ENCODE peak calls at places on chromosomes 2 and 18, in four cellular contexts. Q, O, Z and M are unnamed samples.

GRCh38 chr2:156465573-156465972 is 29.4 kb downstream of the GPD2 start:
- DNase-seq in Q (no peak), O (no peak), Z (no peak), M (no peak)

GRCh38 chr18:26227051-26227672 is 917 bp downstream of the TAF4B start:
- DNase-seq in Q (peak; percentile 21), O (no peak), Z (peak; percentile 11), M (peak; percentile 62)

GRCh38 chr2:194721227-194721626 is 935.8 kb upstream of the SLC39A10 start:
- DNase-seq in Q (no peak), O (no peak), Z (no peak), M (no peak)

GRCh38 chr18:13070460-13070859 is 79.3 kb downstream of the CEP192 start:
- DNase-seq in Q (no peak), O (no peak), Z (peak; percentile 39), M (no peak)

GRCh38 chr2:68909793-68910674 is 38.8 kb upstream of the BMP10 start:
- DNase-seq in Q (peak; percentile 55), O (peak; percentile 32), Z (peak; percentile 84), M (peak; percentile 81)

GRCh38 chr18:76465630-76466409 is 29.2 kb downstream of the ZNF516 start:
- DNase-seq in Q (no peak), O (no peak), Z (no peak), M (peak; percentile 55)

GRCh38 chr2:207256476-207257207 is 90.9 kb upstream of the KLF7 start:
- DNase-seq in Q (no peak), O (no peak), Z (peak; percentile 60), M (no peak)

GRCh38 chr18:28204154-28204553 is 27.2 kb upstream of the CDH2 start:
- DNase-seq in Q (peak; percentile 75), O (peak; percentile 82), Z (peak; percentile 92), M (no peak)

GRCh38 chr2:10688921-10689807 is 611 bp downstream of the NOL10 start:
- DNase-seq in Q (no peak), O (no peak), Z (no peak), M (peak; percentile 74)

GRCh38 chr2:235591921-235592320 is 98.1 kb downstream of the AGAP1 start:
- DNase-seq in Q (peak; percentile 72), O (no peak), Z (no peak), M (no peak)

GRCh38 chr18:39618265-39619003 is 2052.8 kb upstream of the CELF4 start:
- DNase-seq in Q (no peak), O (no peak), Z (no peak), M (no peak)

GRCh38 chr18:2994603-2995432 is 18.1 kb downstream of the LPIN2 start:
- DNase-seq in Q (no peak), O (no peak), Z (no peak), M (no peak)

GRCh38 chr2:158487419-158487818 is 30.7 kb downstream of the PKP4 start:
- DNase-seq in Q (no peak), O (no peak), Z (peak; percentile 82), M (no peak)

GRCh38 chr18:47075098-47075883 is 39.9 kb upstream of the ELOA2 start:
- DNase-seq in Q (peak; percentile 68), O (no peak), Z (no peak), M (no peak)

GRCh38 chr2:128362889-128363228 is 44.2 kb upstream of the HS6ST1 start:
- DNase-seq in Q (no peak), O (peak; percentile 42), Z (peak; percentile 89), M (peak; percentile 64)

GRCh38 chr18:74506405-74507119 is 10.4 kb downstream of the CNDP2 start:
- DNase-seq in Q (no peak), O (no peak), Z (peak; percentile 70), M (peak; percentile 64)

GRCh38 chr2:142682528-142682927 is 194.9 kb upstream of the KYNU start:
- DNase-seq in Q (peak; percentile 53), O (no peak), Z (peak; percentile 41), M (no peak)

GRCh38 chr2:151380617-151381235 is 23.3 kb downstream of the TNFAIP6 start:
- DNase-seq in Q (no peak), O (no peak), Z (no peak), M (no peak)

GRCh38 chr18:34611904-34612303 is 98.2 kb upstream of the DTNA start:
- DNase-seq in Q (no peak), O (no peak), Z (no peak), M (no peak)

GRCh38 chr2:34705556-34706247 is 1106.6 kb upstream of the FAM98A start:
- DNase-seq in Q (no peak), O (no peak), Z (no peak), M (no peak)

GRCh38 chr2:23460228-23460627 is 75.2 kb downstream of the KLHL29 start:
- DNase-seq in Q (peak; percentile 42), O (no peak), Z (peak; percentile 27), M (no peak)

GRCh38 chr2:241855245-241855887 is 3.3 kb downstream of the PDCD1 start:
- DNase-seq in Q (no peak), O (no peak), Z (no peak), M (peak; percentile 65)

GRCh38 chr2:212974692-212975091 is 176.7 kb downstream of the IKZF2 start:
- DNase-seq in Q (peak; percentile 91), O (peak; percentile 82), Z (peak; percentile 81), M (no peak)

GRCh38 chr2:28193552-28194383 is 198.9 kb upstream of the FOSL2 start:
- DNase-seq in Q (peak; percentile 56), O (no peak), Z (no peak), M (no peak)

GRCh38 chr2:95058466-95058988 is 33.0 kb downstream of the MAL start:
- DNase-seq in Q (no peak), O (no peak), Z (no peak), M (peak; percentile 64)

DNA sequence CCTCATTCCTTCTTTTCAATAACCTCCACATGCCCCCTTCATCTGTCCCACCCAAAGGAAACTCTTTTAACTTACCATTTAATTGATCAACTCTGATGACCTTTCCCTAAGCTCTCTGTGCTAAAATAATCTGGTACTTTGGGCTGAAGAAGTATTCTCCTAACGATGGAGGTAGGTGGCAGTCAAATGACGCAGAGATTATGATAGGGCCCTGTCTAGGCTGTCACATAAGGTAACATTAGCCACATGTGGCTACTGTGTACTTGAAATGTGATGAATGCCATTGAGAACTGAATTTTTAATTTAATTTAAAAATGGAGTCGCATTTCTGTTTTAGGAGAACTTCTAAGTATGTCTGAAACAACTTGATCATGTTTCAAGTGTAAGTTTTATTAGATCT is 140.5 kb upstream of the TNP1 start:
- DNase-seq in Q (no peak), O (no peak), Z (no peak), M (no peak)
- TF ChIP-seq CTCF in Q (no peak), O (no peak), Z (no peak), M (no peak)

DNA sequence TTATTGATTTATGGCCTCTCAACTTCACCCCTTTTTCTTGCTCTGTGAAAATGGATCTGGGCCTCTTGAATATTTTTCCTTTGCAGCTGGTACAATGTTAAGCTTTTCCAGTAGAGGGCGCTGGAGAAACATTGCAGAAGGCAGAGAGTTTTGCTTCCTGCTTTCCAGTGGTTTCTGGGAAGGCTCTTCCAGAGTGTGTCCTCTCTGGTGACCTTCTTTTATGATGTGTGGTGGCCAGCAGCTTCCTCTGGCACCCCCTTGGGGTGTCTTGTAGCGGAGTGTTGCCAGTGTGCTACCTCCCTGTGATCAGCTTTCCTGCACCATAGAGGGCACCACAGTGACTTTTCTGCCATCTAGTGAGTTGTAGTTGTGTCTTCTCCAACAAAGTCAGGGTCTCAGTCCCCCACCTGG is 25.4 kb upstream of the MGAT5 start:
- DNase-seq in Q (no peak), O (no peak), Z (no peak), M (no peak)
- TF ChIP-seq CTCF in Q (peak; percentile 8), O (peak; percentile 31), Z (peak; percentile 57), M (no peak)

GRCh38 chr2:48693066-48693465 is 62.5 kb downstream of the LHCGR start:
- DNase-seq in Q (no peak), O (no peak), Z (no peak), M (no peak)

GRCh38 chr2:48695991-48696390 is 59.5 kb downstream of the LHCGR start:
- DNase-seq in Q (no peak), O (no peak), Z (no peak), M (no peak)

GRCh38 chr2:48693645-48694044 is 61.9 kb downstream of the LHCGR start:
- DNase-seq in Q (peak; percentile 56), O (no peak), Z (no peak), M (no peak)

GRCh38 chr2:48692292-48692691 is 63.2 kb downstream of the LHCGR start:
- DNase-seq in Q (no peak), O (no peak), Z (no peak), M (no peak)

GRCh38 chr2:48694143-48694542 is 61.4 kb downstream of the LHCGR start:
- DNase-seq in Q (peak; percentile 36), O (no peak), Z (peak; percentile 19), M (no peak)
- TF ChIP-seq CTCF in Q (no peak), O (no peak), Z (no peak), M (no peak)

GRCh38 chr2:117407746-117408145 is 406.7 kb upstream of the DDX18 start:
- DNase-seq in Q (no peak), O (no peak), Z (no peak), M (no peak)

GRCh38 chr2:117406443-117406842 is 408.0 kb upstream of the DDX18 start:
- DNase-seq in Q (no peak), O (no peak), Z (no peak), M (no peak)

GRCh38 chr2:117409443-117409842 is 405.0 kb upstream of the DDX18 start:
- DNase-seq in Q (no peak), O (no peak), Z (no peak), M (no peak)

DNA sequence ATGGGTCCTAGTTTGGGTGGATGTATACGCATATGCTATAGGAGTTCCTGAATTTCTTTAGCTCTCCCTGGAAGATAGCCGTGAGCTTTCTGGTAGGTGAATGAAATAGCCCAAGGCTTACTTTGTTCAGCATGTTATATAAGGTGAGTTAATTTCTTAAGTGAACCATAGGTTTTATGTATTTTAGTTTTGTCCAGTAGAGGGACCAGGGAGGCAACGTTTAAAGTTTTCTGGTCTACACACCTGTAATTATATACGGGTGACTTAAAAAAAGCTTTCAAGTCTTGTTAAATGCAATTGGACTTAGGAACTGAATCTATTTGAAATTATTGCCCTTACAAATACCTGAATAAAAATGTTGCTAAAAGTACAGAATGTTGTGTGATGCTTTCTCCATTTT is 402.5 kb upstream of the DDX18 start:
- DNase-seq in Q (peak; percentile 1), O (no peak), Z (no peak), M (no peak)
- TF ChIP-seq CTCF in Q (no peak), O (no peak), Z (no peak), M (no peak)

GRCh38 chr2:229910832-229911412 is 10.9 kb downstream of the TRIP12 start:
- DNase-seq in Q (no peak), O (no peak), Z (peak; percentile 38), M (no peak)
- TF ChIP-seq CTCF in Q (peak; percentile 18), O (no peak), Z (no peak), M (no peak)